ENCODE peak calls at places on chromosomes 3 and 15, in seven cellular contexts. F, K, N, L, H, Q and X are unnamed samples.

GRCh38 chr15:31262901-31263671 is 63.5 kb upstream of the KLF13 start:
- DNase-seq in F (no peak), K (peak), N (no peak), L (no peak), H (no peak), Q (no peak), X (no peak)

GRCh38 chr3:96491868-96492267 is 322.5 kb upstream of the EPHA6 start:
- DNase-seq in F (no peak), K (no peak), N (no peak), L (no peak), H (no peak), Q (no peak), X (no peak)

GRCh38 chr3:66083961-66084270 is 45.2 kb upstream of the MAGI1 start:
- DNase-seq in F (no peak), K (no peak), N (no peak), L (no peak), H (no peak), Q (peak), X (no peak)

GRCh38 chr3:58325525-58325992 is 7.1 kb upstream of the PXK start:
- DNase-seq in F (no peak), K (peak), N (no peak), L (no peak), H (no peak), Q (no peak), X (no peak)

GRCh38 chr3:147369671-147370123 is 36.6 kb downstream of the ZIC4 start:
- DNase-seq in F (peak), K (no peak), N (no peak), L (no peak), H (no peak), Q (no peak), X (no peak)

GRCh38 chr3:52221563-52222318 is 3.7 kb downstream of the TLR9 start:
- DNase-seq in F (no peak), K (no peak), N (no peak), L (peak), H (no peak), Q (no peak), X (no peak)

GRCh38 chr3:14730703-14731102 is 55.8 kb downstream of the C3orf20 start:
- DNase-seq in F (no peak), K (no peak), N (no peak), L (no peak), H (no peak), Q (no peak), X (no peak)

GRCh38 chr3:113534365-113534764 is 2.0 kb downstream of the SIDT1 start:
- DNase-seq in F (no peak), K (no peak), N (no peak), L (no peak), H (no peak), Q (no peak), X (no peak)

GRCh38 chr3:122868322-122868721 is 73.5 kb downstream of the SLC49A4 start:
- DNase-seq in F (no peak), K (no peak), N (no peak), L (no peak), H (no peak), Q (no peak), X (no peak)

GRCh38 chr3:194397757-194398312 is 1.2 kb downstream of the GP5 start:
- DNase-seq in F (no peak), K (no peak), N (no peak), L (no peak), H (no peak), Q (no peak), X (no peak)